ENCODE peak calls at places on chromosomes 4 and X, in eight cellular contexts. K, N, J, U, I, S, P and B are unnamed samples.

GRCh38 chrX:19225906-19226305 is 103.6 kb upstream of the ADGRG2 start:
- DNase-seq in U (no peak), N (peak), I (no peak), P (no peak), K (peak), J (no peak), S (peak), B (no peak)

GRCh38 chr4:42654606-42655005 is 2.3 kb downstream of the ATP8A1 start:
- DNase-seq in J (no peak), P (no peak), S (peak), N (peak), K (peak), I (peak), U (no peak), B (no peak)

GRCh38 chrX:27555514-27555913 is 34.6 kb upstream of the DCAF8L2 start:
- DNase-seq in U (no peak), K (peak), N (peak), S (no peak), P (no peak), J (no peak), I (no peak), B (peak)

GRCh38 chr4:147731611-147732515 is at the start of gene ARHGAP10:
- DNase-seq in P (peak), U (peak), J (peak), I (peak), N (peak), K (peak), S (peak), B (peak)

GRCh38 chrX:46811101-46811500 is 25.7 kb upstream of the RP2 start:
- DNase-seq in N (no peak), I (no peak), P (no peak), J (no peak), K (no peak), S (no peak), U (no peak), B (no peak)

GRCh38 chrX:125005863-125006262 is 313.8 kb upstream of the TEX13C start:
- DNase-seq in I (no peak), J (no peak), K (no peak), S (no peak), P (no peak), U (no peak), N (peak), B (no peak)

GRCh38 chrX:21639775-21640174 is 18.4 kb downstream of the KLHL34 start:
- DNase-seq in I (no peak), U (no peak), J (no peak), S (no peak), K (no peak), P (no peak), N (no peak), B (no peak)

GRCh38 chr4:2424581-2424980 is 5.8 kb downstream of the CFAP99 start:
- DNase-seq in I (no peak), K (no peak), P (no peak), J (no peak), U (no peak), N (no peak), S (peak), B (no peak)

GRCh38 chr4:60133414-60133813 is 1066.7 kb upstream of the ADGRL3 start:
- DNase-seq in S (no peak), P (no peak), N (no peak), K (no peak), J (no peak), I (peak), U (no peak), B (no peak)

GRCh38 chrX:27998666-27999065 is 17.4 kb upstream of the DCAF8L1 start:
- DNase-seq in U (no peak), P (no peak), J (no peak), K (no peak), N (no peak), I (no peak), S (no peak), B (no peak)

GRCh38 chrX:46838482-46838857 is 1.6 kb downstream of the RP2 start:
- DNase-seq in N (no peak), S (no peak), K (no peak), P (no peak), U (no peak), I (no peak), J (no peak), B (no peak)

GRCh38 chr4:123233409-123233808 is 163.2 kb upstream of the SPRY1 start:
- DNase-seq in J (no peak), K (no peak), U (no peak), I (no peak), N (peak), P (no peak), S (no peak), B (no peak)

GRCh38 chrX:108573136-108573535 is 133.5 kb downstream of the COL4A5 start:
- DNase-seq in N (no peak), S (no peak), K (no peak), P (no peak), U (no peak), J (no peak), I (no peak), B (no peak)

GRCh38 chr4:20895208-20895607 is 194.9 kb downstream of the PACRGL start:
- DNase-seq in I (no peak), K (no peak), U (no peak), N (no peak), S (no peak), J (no peak), P (no peak), B (no peak)

GRCh38 chr4:4875611-4876010 is 16.1 kb downstream of the MSX1 start:
- DNase-seq in S (no peak), J (no peak), N (no peak), U (no peak), K (no peak), P (no peak), I (no peak), B (no peak)

GRCh38 chr4:131052646-131053045 is 1956.7 kb downstream of the C4orf33 start:
- DNase-seq in I (no peak), P (no peak), S (no peak), J (no peak), U (no peak), K (no peak), N (no peak), B (no peak)

GRCh38 chrX:17860811-17861495 is at the start of gene RAI2:
- DNase-seq in N (peak), P (no peak), U (no peak), S (peak), J (peak), I (no peak), K (no peak), B (no peak)